ENCODE peak calls at places on chromosomes 2 and 18, in four cellular contexts. I is mesendoderm; U is CD8-positive, alpha-beta T cell; Q is left ventricle myocardium inferior. D is an unnamed sample.

GRCh38 chr2:230512955-230513748 is 97.2 kb downstream of the SP100 start:
- DNase-seq in I (no peak), U (no peak), Q (no peak), D (no peak)

GRCh38 chr2:178530625-178531142 is 50.4 kb downstream of the PLEKHA3 start:
- DNase-seq in I (no peak), U (no peak), Q (no peak), D (no peak)

GRCh38 chr2:25980076-25980887 is 2.0 kb downstream of the KIF3C start:
- DNase-seq in I (no peak), U (no peak), Q (no peak), D (no peak)

GRCh38 chr18:62523631-62524442 is 1.0 kb downstream of the ZCCHC2 start:
- DNase-seq in I (peak; percentile 77), U (peak; percentile 47), Q (peak; percentile 33), D (peak; percentile 80)

GRCh38 chr2:86760371-86760770 is 30.3 kb downstream of the CD8A start:
- DNase-seq in I (no peak), U (no peak), Q (no peak), D (no peak)

GRCh38 chr18:50830544-50830943 is 10.7 kb upstream of the MRO start:
- DNase-seq in I (no peak), U (no peak), Q (no peak), D (no peak)

GRCh38 chr18:47931707-47932103 is 1.2 kb upstream of the SMAD2 start:
- DNase-seq in I (peak; percentile 86), U (peak; percentile 22), Q (no peak), D (no peak)

GRCh38 chr2:150567771-150568278 is 80.4 kb upstream of the RND3 start:
- DNase-seq in I (no peak), U (no peak), Q (no peak), D (no peak)

GRCh38 chr2:143934170-143934912 is 585.6 kb downstream of the ZEB2 start:
- DNase-seq in I (peak; percentile 64), U (no peak), Q (no peak), D (no peak)

GRCh38 chr2:235692671-235693171 is 198.9 kb downstream of the AGAP1 start:
- DNase-seq in I (no peak), U (no peak), Q (no peak), D (no peak)

GRCh38 chr2:11744631-11745394 is 1.6 kb upstream of the LPIN1 start:
- DNase-seq in I (peak; percentile 89), U (no peak), Q (peak; percentile 47), D (peak; percentile 57)

GRCh38 chr2:201698588-201699226 is at the start of gene MPP4:
- DNase-seq in I (peak; percentile 40), U (no peak), Q (no peak), D (no peak)

GRCh38 chr2:201701591-201701990 is 3.1 kb upstream of the MPP4 start:
- DNase-seq in I (no peak), U (no peak), Q (no peak), D (no peak)

GRCh38 chr2:201699384-201699783 is 940 bp upstream of the MPP4 start:
- DNase-seq in I (no peak), U (no peak), Q (no peak), D (no peak)

GRCh38 chr2:201696151-201696659 is 2.2 kb downstream of the MPP4 start:
- DNase-seq in I (no peak), U (no peak), Q (no peak), D (no peak)

DNA sequence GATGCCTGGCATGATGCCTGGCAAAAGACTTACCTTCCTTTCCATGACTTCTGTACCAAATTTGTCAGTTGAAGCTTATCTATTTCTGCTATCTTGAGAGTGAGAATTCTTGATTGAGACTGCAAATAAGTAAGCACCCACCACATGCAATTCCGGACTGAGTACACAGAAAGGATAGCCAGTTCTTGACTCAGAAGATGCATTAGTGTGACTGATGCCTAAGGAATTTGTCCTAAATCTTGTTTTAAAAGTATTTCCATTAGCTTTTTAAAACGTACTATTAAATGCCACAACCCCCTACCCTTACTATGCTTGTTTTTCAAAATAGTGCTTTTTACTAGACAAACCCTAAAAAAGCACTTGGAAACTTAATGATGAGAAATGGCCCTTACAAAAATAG is 545 bp downstream of the MPP4 start:
- DNase-seq in I (peak; percentile 42), U (no peak), Q (no peak), D (no peak)
- H3K4me3 ChIP-seq in I (no peak overlapping the region), U (no peak overlapping the region), Q (no peak overlapping the region), D (no peak overlapping the region)

GRCh38 chr2:241842067-241842415 is 16.7 kb downstream of the PDCD1 start:
- DNase-seq in I (no peak), U (no peak), Q (no peak), D (no peak)
- H3K4me1 ChIP-seq in I (no peaks in the 10 kb centered on the region), U (peaks cover 23% of the 10 kb centered on the region), Q (peaks cover 25% of the 10 kb centered on the region), D (no peaks in the 10 kb centered on the region)

GRCh38 chr2:170878505-170878904 is 50.5 kb upstream of the GORASP2 start:
- DNase-seq in I (no peak), U (no peak), Q (no peak), D (no peak)

GRCh38 chr2:170869461-170869860 is 52.8 kb downstream of the GAD1 start:
- DNase-seq in I (no peak), U (no peak), Q (no peak), D (no peak)

GRCh38 chr2:170878061-170878460 is 51.0 kb upstream of the GORASP2 start:
- DNase-seq in I (no peak), U (no peak), Q (no peak), D (no peak)

GRCh38 chr2:170869036-170869435 is 52.3 kb downstream of the GAD1 start:
- DNase-seq in I (peak; percentile 20), U (no peak), Q (no peak), D (no peak)

GRCh38 chr2:170873035-170873692 is 55.9 kb upstream of the GORASP2 start:
- DNase-seq in I (peak; percentile 86), U (peak; percentile 76), Q (peak; percentile 56), D (peak; percentile 76)
- H3K4me3 ChIP-seq in I (no peak overlapping the region), U (peak overlapping the region; percentile 48), Q (peak overlapping the region; percentile 45), D (no peak overlapping the region)

DNA sequence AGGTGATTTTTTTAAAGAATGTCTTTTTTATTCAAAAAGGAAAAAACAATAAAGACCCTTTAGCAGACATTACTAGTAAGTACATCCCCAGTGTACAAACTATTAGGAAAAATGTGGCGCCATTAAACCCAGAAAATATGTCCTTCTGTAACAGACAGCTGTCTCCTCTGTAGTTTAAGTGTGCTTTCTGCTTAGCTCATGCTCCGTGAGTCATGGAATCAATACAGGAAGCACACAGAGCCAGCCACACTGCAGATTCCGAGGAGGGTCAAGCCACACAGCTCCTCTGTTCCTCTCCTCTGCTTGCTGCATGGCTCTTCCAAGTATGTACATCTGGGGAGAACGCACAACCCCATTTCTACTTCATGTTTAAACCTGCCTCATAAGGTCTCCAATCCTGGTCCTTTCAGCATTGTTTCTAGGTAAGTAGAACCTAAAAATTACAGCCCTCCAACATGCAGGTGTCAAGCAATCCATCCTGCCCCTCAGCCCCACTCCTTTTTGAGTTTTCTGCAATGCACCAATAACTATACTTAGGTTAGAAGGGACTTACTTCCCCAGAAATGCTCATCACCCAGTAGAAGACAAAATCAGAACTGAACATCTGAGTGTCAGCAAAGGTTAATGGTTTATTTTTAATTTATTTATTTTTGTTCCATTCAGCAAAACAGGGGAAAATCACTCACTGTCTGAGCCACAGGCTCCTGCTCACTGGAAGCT is 37.5 kb downstream of the ACVR1 start:
- DNase-seq in I (peak; percentile 87), U (no peak), Q (peak; percentile 19), D (no peak)
- H3K4me1 ChIP-seq in I (peaks cover 32% of the 10 kb centered on the region), U (peaks cover 18% of the 10 kb centered on the region), Q (peaks cover 84% of the 10 kb centered on the region), D (peaks cover 8% of the 10 kb centered on the region)

GRCh38 chr2:187593697-187594096 is 39.5 kb upstream of the TFPI start:
- DNase-seq in I (no peak), U (no peak), Q (no peak), D (no peak)
- H3K4me3 ChIP-seq in I (no peak overlapping the region), U (no peak overlapping the region), Q (no peak overlapping the region), D (no peak overlapping the region)

GRCh38 chr2:84299211-84299775 is 159.8 kb downstream of the SUCLG1 start:
- DNase-seq in I (no peak), U (no peak), Q (no peak), D (no peak)
- H3K4me1 ChIP-seq in I (no peaks in the 10 kb centered on the region), U (no peaks in the 10 kb centered on the region), Q (no peaks in the 10 kb centered on the region), D (no peaks in the 10 kb centered on the region)

D was measured in aorta.